ENCODE peak calls at places on chromosomes 3 and 15, in seven cellular contexts. K is bronchial epithelial cell; Z is activated CD4-positive, alpha-beta T cell treated with anti-CD3 and anti-CD28 coated beads for 36 hours; P is mesenchymal stem cell; A is stimulated activated CD4-positive, alpha-beta T cell treated with anti-CD3 and anti-CD28 coated beads, Interleukin-4, amount 100 ng/mL, for 48 hours; B is naive thymus-derived CD8-positive, alpha-beta T cell; S is amygdala. O is an unnamed sample.

GRCh38 chr15:29139540-29140459 is 129.8 kb downstream of the NSMCE3 start:
- DNase-seq in K (no peak), A (no peak), S (no peak), B (peak; percentile 72), P (peak; percentile 35), Z (peak; percentile 78), O (peak; percentile 66)

GRCh38 chr15:96374494-96374893 is 44.0 kb downstream of the NR2F2 start:
- DNase-seq in B (no peak), K (no peak), A (no peak), Z (no peak), P (no peak), S (no peak), O (no peak)

GRCh38 chr15:37550360-37551024 is 383.9 kb upstream of the TMCO5A start:
- DNase-seq in P (no peak), B (peak; percentile 48), K (no peak), A (no peak), S (no peak), Z (no peak), O (no peak)

GRCh38 chr15:57784081-57784488 is 77.6 kb downstream of the POLR2M start:
- DNase-seq in K (peak; percentile 29), B (no peak), A (no peak), S (no peak), P (peak; percentile 10), Z (no peak), O (no peak)

GRCh38 chr3:60594025-60594424 is 657.2 kb downstream of the FHIT start:
- DNase-seq in K (peak; percentile 91), B (no peak), P (peak; percentile 55), Z (no peak), A (no peak), S (no peak), O (no peak)

GRCh38 chr15:48177383-48177874 is 666 bp downstream of the MYEF2 start:
- DNase-seq in A (no peak), K (peak; percentile 44), B (no peak), Z (peak; percentile 10), P (peak; percentile 75), S (peak; percentile 0), O (peak; percentile 12)

GRCh38 chr3:89562373-89562772 is 455.0 kb downstream of the EPHA3 start:
- DNase-seq in P (no peak), B (no peak), Z (no peak), S (no peak), K (no peak), A (no peak), O (no peak)

GRCh38 chr15:65619636-65620290 is 2.0 kb upstream of the SLC24A1 start:
- DNase-seq in P (no peak), A (no peak), B (no peak), K (no peak), Z (no peak), S (no peak), O (no peak)

GRCh38 chr15:79248183-79248582 is 34.3 kb upstream of the ANKRD34C start:
- DNase-seq in Z (no peak), K (no peak), A (no peak), P (no peak), S (no peak), B (no peak), O (no peak)

GRCh38 chr3:28050895-28051294 is 190.5 kb upstream of the CMC1 start:
- DNase-seq in S (no peak), B (peak; percentile 61), P (no peak), Z (peak; percentile 64), K (peak; percentile 98), A (peak; percentile 23), O (peak; percentile 52)

GRCh38 chr3:64806668-64807067 is 118.9 kb upstream of the ADAMTS9 start:
- DNase-seq in S (no peak), B (no peak), A (no peak), Z (no peak), K (no peak), P (no peak), O (no peak)

GRCh38 chr15:58805095-58805494 is 34.0 kb downstream of the MINDY2 start:
- DNase-seq in Z (no peak), A (no peak), S (no peak), K (no peak), P (peak; percentile 50), B (no peak), O (no peak)

GRCh38 chr15:62026707-62027565 is 33.3 kb downstream of the VPS13C start:
- DNase-seq in Z (no peak), S (no peak), B (no peak), A (no peak), P (no peak), K (no peak), O (no peak)

GRCh38 chr3:183317886-183318845 is 65.1 kb downstream of the B3GNT5 start:
- DNase-seq in K (peak; percentile 60), S (no peak), A (no peak), Z (no peak), B (no peak), P (peak; percentile 15), O (no peak)

GRCh38 chr3:11385329-11385728 is 113.1 kb downstream of the ATG7 start:
- DNase-seq in S (no peak), K (peak; percentile 17), P (no peak), B (no peak), A (no peak), Z (no peak), O (no peak)

GRCh38 chr3:59709702-59710555 is 660.1 kb upstream of the CFAP20DC start:
- DNase-seq in A (no peak), S (peak; percentile 27), K (no peak), Z (peak; percentile 15), P (no peak), B (no peak), O (peak; percentile 19)

GRCh38 chr3:128541246-128541645 is 48.2 kb upstream of the GATA2 start:
- DNase-seq in S (no peak), B (no peak), A (no peak), P (no peak), Z (no peak), K (no peak), O (no peak)

GRCh38 chr3:39107056-39107873 is at the start of the genes GORASP1 and TTC21A:
- DNase-seq in K (peak; percentile 74), S (peak; percentile 84), B (peak; percentile 74), P (peak; percentile 95), A (peak; percentile 59), Z (peak; percentile 80), O (peak; percentile 83)

GRCh38 chr15:74206801-74207281 is 4.3 kb upstream of the STRA6 start:
- DNase-seq in Z (no peak), P (no peak), K (no peak), S (no peak), B (no peak), A (no peak), O (no peak)

GRCh38 chr3:50464578-50464977 is 38.9 kb downstream of the CACNA2D2 start:
- DNase-seq in Z (no peak), S (no peak), P (no peak), B (no peak), K (no peak), A (no peak), O (no peak)

GRCh38 chr3:43497905-43498365 is 123.9 kb downstream of the ANO10 start:
- DNase-seq in Z (no peak), S (no peak), K (peak; percentile 76), A (no peak), B (no peak), P (peak; percentile 33), O (no peak)

GRCh38 chr3:153162513-153163348 is 705 bp downstream of the RAP2B start:
- DNase-seq in P (peak; percentile 57), A (peak; percentile 30), K (no peak), S (peak; percentile 66), Z (peak; percentile 64), B (peak; percentile 66), O (peak; percentile 58)

GRCh38 chr3:58529516-58530353 is 7.3 kb downstream of the ACOX2 start:
- DNase-seq in Z (peak; percentile 38), S (no peak), K (no peak), B (no peak), A (no peak), P (peak; percentile 20), O (peak; percentile 28)

GRCh38 chr3:112637700-112638099 is 3.2 kb downstream of the CCDC80 start:
- DNase-seq in Z (no peak), P (no peak), A (no peak), B (no peak), S (no peak), K (no peak), O (no peak)

GRCh38 chr3:41094351-41094750 is 105.0 kb upstream of the CTNNB1 start:
- DNase-seq in B (no peak), A (no peak), K (no peak), S (no peak), Z (no peak), P (no peak), O (no peak)

GRCh38 chr3:194711913-194712312 is 26.2 kb downstream of the FAM43A start:
- DNase-seq in S (no peak), B (no peak), K (peak; percentile 87), P (peak; percentile 99), A (no peak), Z (no peak), O (no peak)

GRCh38 chr15:48914717-48915116 is 36.8 kb downstream of the EID1 start:
- DNase-seq in A (no peak), S (no peak), P (no peak), K (no peak), B (no peak), Z (no peak), O (no peak)

GRCh38 chr3:33956211-33956610 is 157.8 kb downstream of the PDCD6IP start:
- DNase-seq in P (no peak), A (no peak), B (no peak), Z (no peak), K (no peak), S (no peak), O (no peak)

GRCh38 chr3:133364704-133365103 is 35.2 kb upstream of the BFSP2 start:
- DNase-seq in S (no peak), P (no peak), B (no peak), Z (no peak), K (no peak), A (no peak), O (no peak)

GRCh38 chr3:120274739-120275167 is 10.3 kb downstream of the GPR156 start:
- DNase-seq in A (no peak), Z (no peak), P (no peak), B (no peak), S (no peak), K (no peak), O (no peak)

GRCh38 chr15:60982249-60982932 is 246.7 kb downstream of the RORA start:
- DNase-seq in S (no peak), B (no peak), P (no peak), Z (no peak), K (no peak), A (no peak), O (no peak)

GRCh38 chr3:120381503-120381902 is 32.3 kb upstream of the LRRC58 start:
- DNase-seq in A (no peak), Z (no peak), B (no peak), K (no peak), P (no peak), S (no peak), O (no peak)

GRCh38 chr15:90264649-90265048 is 823 bp upstream of the NGRN start:
- DNase-seq in A (peak; percentile 19), B (no peak), Z (peak; percentile 64), P (no peak), K (peak; percentile 47), S (no peak), O (peak; percentile 73)